ENCODE peak calls at places on chromosomes 4 and X, in six cellular contexts. F is GM23248; T is CD8-positive, alpha-beta memory T cell; L is AG04450; X is A549; W is neural progenitor cell. E is an unnamed sample.

GRCh38 chrX:153861147-153861546 is 24.8 kb downstream of the L1CAM start:
- DNase-seq in L (no peak), F (no peak), X (no peak), W (no peak), T (no peak), E (no peak)

GRCh38 chrX:19846995-19847790 is 40.2 kb downstream of the SH3KBP1 start:
- DNase-seq in W (no peak), F (peak), X (peak), T (no peak), L (peak), E (no peak)

GRCh38 chrX:18886005-18886343 is 97.9 kb downstream of the PHKA2 start:
- DNase-seq in T (no peak), W (no peak), F (no peak), X (no peak), L (no peak), E (no peak)

GRCh38 chr4:1207603-1208265 is 35.4 kb upstream of the SPON2 start:
- DNase-seq in X (no peak), L (peak), W (no peak), F (peak), T (no peak), E (no peak)

GRCh38 chr4:166675411-166675810 is 558.9 kb downstream of the SPOCK3 start:
- DNase-seq in F (peak), X (no peak), L (no peak), W (no peak), T (no peak), E (no peak)

GRCh38 chr4:29852537-29852936 is 867.6 kb upstream of the PCDH7 start:
- DNase-seq in F (no peak), L (no peak), X (no peak), T (no peak), W (no peak), E (no peak)

GRCh38 chr4:1385373-1386340 is 20.6 kb downstream of the NKX1-1 start:
- DNase-seq in L (no peak), T (no peak), W (no peak), F (no peak), X (no peak), E (no peak)

GRCh38 chr4:189090174-189090814 is 850.4 kb upstream of the FRG1 start:
- DNase-seq in X (peak), T (no peak), F (peak), W (peak), L (no peak), E (no peak)

GRCh38 chr4:143782521-143782920 is 82.0 kb upstream of the FREM3 start:
- DNase-seq in X (no peak), L (no peak), W (no peak), F (peak), T (no peak), E (no peak)

GRCh38 chr4:161359491-161359890 is 804.3 kb downstream of the FSTL5 start:
- DNase-seq in X (peak), W (no peak), T (no peak), L (no peak), F (no peak), E (no peak)

GRCh38 chrX:129108936-129109335 is 414.4 kb downstream of the SMARCA1 start:
- DNase-seq in F (no peak), T (no peak), X (no peak), W (no peak), L (no peak), E (no peak)

DNA sequence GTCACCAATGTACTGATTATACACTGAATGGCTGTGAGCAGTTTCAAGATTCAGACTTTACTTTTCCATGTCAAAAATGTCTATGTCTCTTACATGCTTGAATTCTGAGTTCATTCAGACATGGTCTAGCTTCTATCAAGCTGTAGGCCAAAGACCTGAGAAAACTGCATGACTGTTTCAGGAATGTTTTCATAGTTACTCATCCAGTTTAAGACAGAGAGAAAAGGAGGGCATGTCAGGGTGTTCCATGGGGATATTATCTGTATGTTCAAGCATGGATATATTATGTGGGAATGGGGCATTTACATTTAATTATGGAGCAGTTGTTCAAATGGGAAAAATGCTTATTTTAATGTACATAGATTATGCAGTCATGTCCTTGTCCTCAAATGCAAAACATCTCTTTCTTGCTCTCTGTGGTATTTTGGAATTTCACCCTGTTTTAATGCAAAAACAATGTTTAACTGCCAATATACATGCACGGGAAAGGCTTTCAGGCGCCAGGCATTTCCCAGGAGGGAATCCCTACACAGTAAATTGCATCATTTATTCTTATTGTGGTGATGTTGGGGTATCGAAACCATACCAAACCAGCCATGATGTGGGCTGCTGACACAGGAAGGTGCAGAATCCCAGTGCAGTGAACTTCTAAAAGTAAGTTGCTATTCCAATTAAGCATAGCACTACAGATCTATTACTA is 429.0 kb upstream of the INTU start:
- DNase-seq in L (peak), W (no peak), F (peak), T (no peak), X (no peak), E (no peak)
- H3K27ac ChIP-seq in L (no peak), W (no peak), F (no peak), T (no peak), X (no peak), E (no peak)

GRCh38 chr4:155899891-155900290 is 3.6 kb upstream of the TDO2 start:
- DNase-seq in F (no peak), L (no peak), T (no peak), X (no peak), W (no peak), E (no peak)

GRCh38 chr4:155900402-155900801 is 3.1 kb upstream of the TDO2 start:
- DNase-seq in W (no peak), T (no peak), X (peak), F (peak), L (peak), E (no peak)

GRCh38 chr4:155908187-155909139 is 5.0 kb downstream of the TDO2 start:
- DNase-seq in F (no peak), W (no peak), L (no peak), X (no peak), T (no peak), E (no peak)

GRCh38 chr4:155906554-155907247 is 3.2 kb downstream of the TDO2 start:
- DNase-seq in W (no peak), L (peak), X (peak), F (peak), T (no peak), E (no peak)

GRCh38 chr4:155903453-155903852 is at the start of gene TDO2:
- DNase-seq in T (no peak), W (no peak), X (no peak), L (no peak), F (no peak), E (no peak)
- H3K27ac ChIP-seq in T (no peak), W (no peak), X (no peak), L (no peak), F (no peak), E (no peak)

GRCh38 chrX:994780-995179 is 217.7 kb downstream of the CRLF2 start:
- DNase-seq in X (no peak), T (no peak), W (no peak), F (no peak), L (no peak), E (no peak)

GRCh38 chrX:1002611-1003010 is 209.8 kb downstream of the CRLF2 start:
- DNase-seq in F (no peak), W (no peak), T (no peak), L (no peak), X (no peak), E (no peak)

DNA sequence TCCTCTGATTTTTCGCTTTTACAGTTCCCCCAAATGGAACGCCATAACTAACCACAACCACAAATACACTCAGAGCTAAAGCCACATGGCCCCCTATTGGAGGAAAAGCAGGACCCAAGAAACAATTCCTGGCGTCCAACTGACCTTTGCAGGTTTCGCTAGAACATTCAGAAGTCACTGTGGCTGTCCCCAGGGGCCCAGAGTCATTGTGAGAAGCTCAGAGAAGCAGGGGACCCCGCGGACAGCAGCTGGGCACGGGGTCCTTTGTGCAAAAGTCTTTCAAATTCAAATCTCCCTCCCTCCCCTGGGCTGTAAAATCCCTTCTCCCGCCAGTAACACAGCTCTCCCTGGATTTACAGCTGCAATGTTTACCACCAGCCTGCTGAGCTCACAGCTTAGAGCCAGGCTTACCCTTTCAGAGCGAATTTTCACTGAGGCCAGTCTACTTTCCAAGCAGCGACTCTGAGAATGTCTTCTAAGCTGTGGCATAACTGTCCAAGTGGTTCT is 214.8 kb downstream of the CRLF2 start:
- DNase-seq in L (no peak), F (no peak), X (no peak), W (peak), T (no peak), E (no peak)
- H3K27ac ChIP-seq in L (no peak), F (no peak), X (no peak), W (peak), T (no peak), E (no peak)

GRCh38 chrX:46757052-46757451 is 1.9 kb downstream of the SLC9A7 start:
- DNase-seq in F (no peak), L (no peak), X (no peak), T (no peak), W (no peak), E (no peak)

GRCh38 chrX:46757593-46757992 is 1.3 kb downstream of the SLC9A7 start:
- DNase-seq in F (no peak), L (no peak), W (no peak), T (no peak), X (no peak), E (no peak)

GRCh38 chrX:46759645-46759974 is 692 bp upstream of the SLC9A7 start:
- DNase-seq in L (no peak), T (no peak), X (no peak), W (peak), F (peak), E (no peak)

GRCh38 chrX:46758956-46759644 is at the start of gene SLC9A7:
- DNase-seq in X (peak), W (peak), F (peak), L (no peak), T (peak), E (peak)

DNA sequence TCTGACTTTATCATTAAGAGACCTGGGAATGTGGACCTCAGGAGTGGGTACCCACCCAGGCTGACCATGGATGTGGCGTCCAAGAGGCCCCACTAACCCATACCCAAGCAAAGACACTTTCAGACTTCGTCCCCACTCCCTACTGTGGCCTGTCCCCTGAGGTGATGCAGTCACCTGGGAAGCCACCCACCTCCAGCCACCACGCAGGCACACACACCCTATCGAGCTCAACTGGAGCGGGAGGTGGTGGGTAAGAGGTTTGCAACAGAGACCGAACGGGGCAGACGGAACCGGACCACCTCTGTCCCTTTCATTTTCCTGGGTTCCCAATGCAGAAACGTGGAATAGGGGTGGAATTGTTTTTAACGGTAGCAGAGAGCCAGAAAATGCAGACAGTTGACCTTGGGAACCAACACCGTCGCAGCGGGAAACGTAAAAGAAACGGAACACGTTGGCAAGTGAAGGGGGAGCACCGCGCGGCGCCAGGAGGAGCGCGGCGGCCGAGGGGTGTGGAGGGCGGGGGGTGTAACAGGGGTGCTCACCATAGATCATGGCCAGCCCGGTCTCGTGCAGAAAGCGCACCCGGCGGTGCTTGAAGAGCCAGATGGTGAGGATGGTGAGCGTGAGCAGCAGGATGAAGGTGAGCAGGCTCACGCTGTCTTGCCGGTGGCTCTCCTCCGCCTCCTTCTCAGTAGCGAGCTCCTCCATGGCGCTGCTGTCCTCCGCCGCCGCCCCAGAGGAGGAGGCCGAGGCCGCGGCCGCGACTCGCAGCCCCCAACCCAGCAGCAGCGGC is 559 bp downstream of the SLC9A7 start:
- DNase-seq in X (peak), W (no peak), F (peak), T (no peak), L (no peak), E (no peak)
- H3K27ac ChIP-seq in X (peak), W (no peak), F (peak), T (no peak), L (no peak), E (no peak)

GRCh38 chr4:177177446-177178160 is 132.1 kb upstream of the NEIL3 start:
- DNase-seq in T (no peak), F (peak), X (no peak), W (no peak), L (peak), E (no peak)
- H3K27ac ChIP-seq in T (no peak), F (peak), X (no peak), W (no peak), L (peak), E (no peak)

GRCh38 chr4:156778093-156778492 is 193.5 kb downstream of the PDGFC start:
- DNase-seq in X (no peak), F (peak), T (no peak), L (no peak), W (no peak), E (no peak)
- H3K27ac ChIP-seq in X (peak), F (peak), T (no peak), L (peak), W (no peak), E (no peak)

DNA sequence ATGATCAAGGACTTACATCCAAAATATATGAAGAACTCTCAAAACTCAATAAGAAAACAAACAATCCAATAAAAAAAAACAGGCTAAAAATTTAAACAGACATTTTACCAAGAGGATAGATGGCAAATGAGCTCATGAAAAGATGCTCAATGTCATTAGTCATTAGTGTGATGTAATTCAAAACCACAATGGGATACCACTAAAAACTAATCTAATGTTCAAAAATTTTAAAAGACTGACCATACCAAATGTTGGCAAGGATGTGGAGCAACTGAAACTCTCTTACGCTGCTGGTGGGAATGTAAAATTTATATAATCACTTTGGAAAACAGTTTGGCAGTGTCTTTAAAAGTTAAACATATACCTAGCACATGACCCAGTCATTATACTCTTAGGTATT is 43.7 kb downstream of the RPS6KA6 start:
- DNase-seq in L (no peak), X (no peak), T (no peak), F (peak), W (no peak), E (no peak)
- H3K27ac ChIP-seq in L (no peak), X (no peak), T (no peak), F (no peak), W (no peak), E (no peak)

DNA sequence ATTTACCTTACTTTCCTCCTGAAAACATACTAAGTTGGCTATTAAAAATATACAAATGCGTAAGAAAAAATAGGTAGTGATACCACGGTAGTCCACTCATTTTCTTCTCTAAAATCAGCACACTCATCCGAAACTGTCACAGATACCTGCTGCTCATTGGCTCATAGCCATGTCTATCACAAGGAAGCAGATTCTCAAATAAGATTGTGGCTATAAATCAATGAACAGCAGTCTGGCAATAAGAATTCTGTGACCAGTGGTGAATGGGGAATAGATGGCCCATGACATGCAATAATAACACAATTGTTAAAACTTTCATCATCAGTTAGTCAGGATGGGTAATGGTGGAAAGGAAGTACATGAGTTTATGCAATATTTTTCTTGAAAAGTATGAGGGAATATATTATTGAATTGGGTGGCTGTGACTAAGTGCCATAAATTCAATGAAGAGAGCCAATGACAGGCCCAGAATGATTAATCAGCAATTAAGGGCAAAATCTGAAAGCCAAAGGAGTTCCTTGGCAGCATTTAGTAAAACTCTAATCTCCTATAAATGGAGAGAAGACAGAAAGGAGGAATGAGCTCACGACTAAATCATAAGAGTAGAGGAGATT is 202.3 kb upstream of the NEIL3 start:
- DNase-seq in F (peak), X (no peak), W (no peak), T (no peak), L (no peak), E (no peak)
- H3K27ac ChIP-seq in F (peak), X (no peak), W (no peak), T (no peak), L (no peak), E (no peak)

DNA sequence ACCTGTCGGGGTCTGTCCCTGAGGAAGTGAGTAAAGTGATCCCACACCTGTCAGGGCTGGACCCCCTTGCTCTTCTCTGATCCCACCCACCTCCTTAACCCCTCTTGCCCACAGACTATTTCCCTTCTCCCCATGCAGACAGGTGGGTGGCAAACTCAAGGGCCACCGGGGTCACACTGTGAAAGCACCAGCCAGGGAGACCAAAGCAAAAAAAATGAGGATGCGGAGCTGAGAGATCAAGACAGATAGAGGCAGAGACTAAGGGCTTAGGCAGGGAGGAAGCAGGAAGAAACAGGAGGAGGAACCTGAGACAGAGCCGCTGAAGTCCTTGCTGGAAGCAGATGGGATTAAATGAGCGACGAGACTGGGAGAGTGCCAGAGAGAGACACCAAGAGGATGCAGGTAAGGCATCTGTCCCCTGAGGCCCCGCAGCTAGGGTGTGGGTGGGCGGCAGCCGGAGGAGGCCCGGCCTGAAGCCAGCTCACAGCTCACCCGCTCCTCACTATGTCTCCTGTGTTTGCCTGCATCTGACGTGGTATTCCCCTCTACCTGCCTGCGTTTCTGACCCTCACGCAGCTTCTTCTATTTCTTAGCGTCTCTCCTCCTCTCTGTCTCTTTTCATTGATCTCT is 7.2 kb downstream of the TIMM17B start:
- DNase-seq in W (peak), F (peak), X (no peak), T (no peak), L (no peak), E (no peak)
- H3K27ac ChIP-seq in W (no peak), F (no peak), X (peak), T (no peak), L (no peak), E (peak)

DNA sequence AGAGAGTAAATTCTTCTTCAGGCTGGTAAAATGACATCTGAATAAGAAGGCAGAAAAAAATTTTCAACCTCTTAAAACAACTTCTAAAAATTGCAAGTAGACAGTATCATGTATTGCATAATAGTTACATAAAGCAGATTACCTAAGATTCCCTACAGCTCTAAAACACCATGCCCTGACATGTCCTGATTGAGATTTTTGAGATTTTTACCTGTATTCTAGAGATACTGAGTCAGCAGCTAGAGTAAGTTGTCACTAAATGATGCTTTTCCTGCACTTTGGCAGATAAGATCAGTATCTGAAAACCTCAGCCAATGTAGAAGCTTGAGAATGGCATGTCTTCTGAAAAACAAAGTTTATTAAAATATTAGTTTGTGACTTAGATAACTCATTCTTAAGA is 713.6 kb downstream of the CCSER1 start:
- DNase-seq in F (no peak), T (no peak), X (no peak), L (no peak), W (no peak), E (no peak)
- H3K27ac ChIP-seq in F (no peak), T (no peak), X (peak), L (no peak), W (no peak), E (no peak)